ENCODE peak calls at places on chromosome 3, in six cellular contexts. A is right lobe of liver, R is A549, C is HCT116, T is heart left ventricle, V is gastrocnemius medialis. G is an unnamed sample.

GRCh38 chr3:178041931-178042330 is 494.3 kb upstream of the KCNMB2 start:
- ATAC-seq in A (no peak), R (no peak), C (no peak), T (no peak), V (no peak), G (no peak)

GRCh38 chr3:189745622-189746021 is 114.4 kb downstream of the TP63 start:
- ATAC-seq in A (no peak), R (no peak), C (no peak), T (no peak), V (no peak), G (no peak)

GRCh38 chr3:166844329-166844728 is 535.8 kb downstream of the ZBBX start:
- ATAC-seq in A (peak), R (no peak), C (no peak), T (no peak), V (no peak), G (no peak)

GRCh38 chr3:153285194-153285641 is 123.2 kb downstream of the RAP2B start:
- ATAC-seq in A (peak), R (peak), C (peak), T (no peak), V (no peak), G (peak)

GRCh38 chr3:32406481-32407408 is 15.1 kb downstream of the CMTM7 start:
- ATAC-seq in A (peak), R (no peak), C (no peak), T (peak), V (no peak), G (peak)

GRCh38 chr3:64327039-64327804 is 102.0 kb upstream of the PRICKLE2 start:
- ATAC-seq in A (peak), R (no peak), C (peak), T (peak), V (peak), G (peak)

GRCh38 chr3:192897005-192897404 is 20.7 kb downstream of the MB21D2 start:
- ATAC-seq in A (no peak), R (no peak), C (no peak), T (no peak), V (no peak), G (no peak)

GRCh38 chr3:166201476-166201875 is 364.3 kb upstream of the BCHE start:
- ATAC-seq in A (no peak), R (no peak), C (no peak), T (no peak), V (no peak), G (no peak)

GRCh38 chr3:18436213-18436612 is 11.1 kb upstream of the SATB1 start:
- ATAC-seq in A (no peak), R (no peak), C (no peak), T (no peak), V (no peak), G (no peak)

GRCh38 chr3:192573240-192573639 is 154.1 kb downstream of the FGF12 start:
- ATAC-seq in A (no peak), R (no peak), C (no peak), T (no peak), V (no peak), G (no peak)

GRCh38 chr3:11154036-11154952 is at the start of gene HRH1:
- ATAC-seq in A (peak), R (peak), C (peak), T (peak), V (no peak), G (peak)

GRCh38 chr3:185631108-185631507 is 45.0 kb downstream of the SENP2 start:
- ATAC-seq in A (no peak), R (peak), C (no peak), T (peak), V (no peak), G (no peak)

GRCh38 chr3:115986555-115987207 is 363.4 kb downstream of the GAP43 start:
- ATAC-seq in A (no peak), R (peak), C (peak), T (no peak), V (no peak), G (no peak)

GRCh38 chr3:141959921-141960554 is 83.6 kb downstream of the ATP1B3 start:
- ATAC-seq in A (no peak), R (no peak), C (peak), T (no peak), V (no peak), G (peak)

GRCh38 chr3:113571360-113571759 is 39.0 kb downstream of the SIDT1 start:
- ATAC-seq in A (no peak), R (no peak), C (no peak), T (no peak), V (no peak), G (no peak)

GRCh38 chr3:64170270-64170669 is 55.0 kb downstream of the PRICKLE2 start:
- ATAC-seq in A (no peak), R (no peak), C (no peak), T (no peak), V (no peak), G (no peak)

GRCh38 chr3:56421205-56421604 is 47.1 kb downstream of the ERC2 start:
- ATAC-seq in A (no peak), R (no peak), C (no peak), T (no peak), V (no peak), G (no peak)

GRCh38 chr3:165195226-165195625 is 958 bp downstream of the SLITRK3 start:
- ATAC-seq in A (peak), R (peak), C (no peak), T (no peak), V (no peak), G (no peak)

GRCh38 chr3:165191476-165191875 is 4.7 kb downstream of the SLITRK3 start:
- ATAC-seq in A (no peak), R (no peak), C (no peak), T (no peak), V (no peak), G (no peak)

GRCh38 chr3:165193392-165194268 is 2.6 kb downstream of the SLITRK3 start:
- ATAC-seq in A (no peak), R (peak), C (no peak), T (no peak), V (no peak), G (no peak)

GRCh38 chr3:165194477-165195135 is 1.6 kb downstream of the SLITRK3 start:
- ATAC-seq in A (no peak), R (peak), C (no peak), T (no peak), V (no peak), G (no peak)

GRCh38 chr3:165192610-165193192 is 3.5 kb downstream of the SLITRK3 start:
- ATAC-seq in A (no peak), R (no peak), C (no peak), T (no peak), V (no peak), G (no peak)
- TF ChIP-seq POLR2A in A (no peak), R (no peak), C (no peak), T (no peak), V (no peak), G (no peak)

GRCh38 chr3:48502728-48503168 is 1.2 kb downstream of the SHISA5 start:
- ATAC-seq in A (peak), R (no peak), C (no peak), T (peak), V (peak), G (no peak)

GRCh38 chr3:48505146-48505545 is 1.2 kb upstream of the SHISA5 start:
- ATAC-seq in A (no peak), R (no peak), C (no peak), T (no peak), V (no peak), G (no peak)

GRCh38 chr3:48502121-48502520 is 1.9 kb downstream of the SHISA5 start:
- ATAC-seq in A (no peak), R (no peak), C (no peak), T (no peak), V (no peak), G (no peak)

GRCh38 chr3:48503406-48504050 is 446 bp downstream of the SHISA5 start:
- ATAC-seq in A (no peak), R (peak), C (peak), T (peak), V (peak), G (peak)

GRCh38 chr3:48504051-48504946 is at the start of gene SHISA5:
- ATAC-seq in A (peak), R (peak), C (peak), T (peak), V (peak), G (peak)
- TF ChIP-seq POLR2A in A (peak), R (peak), C (no peak), T (peak), V (no peak), G (peak)

DNA sequence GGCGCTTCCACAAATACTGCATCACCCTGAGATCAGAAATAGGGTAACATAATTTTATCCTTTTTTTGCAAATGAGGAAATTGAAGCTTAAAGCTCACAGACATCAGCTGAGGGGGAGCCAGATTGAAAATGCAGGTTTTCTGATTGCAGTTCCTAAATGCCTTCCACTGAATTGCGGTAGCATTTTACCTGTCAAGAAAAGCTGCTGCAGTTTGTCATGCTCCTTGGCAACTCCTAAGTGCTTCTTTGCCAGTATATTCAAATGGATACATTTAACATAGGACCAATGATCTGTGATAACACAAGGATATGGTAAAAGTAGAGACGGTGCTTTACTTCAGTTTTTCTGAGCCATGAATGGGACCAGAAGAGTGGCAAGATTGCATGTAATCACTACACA is 50.5 kb downstream of the SPATA16 start:
- ATAC-seq in A (no peak), R (no peak), C (no peak), T (no peak), V (no peak), G (no peak)
- TF ChIP-seq POLR2A in A (no peak), R (no peak), C (no peak), T (no peak), V (no peak), G (no peak)

GRCh38 chr3:180601688-180602666 is at the start of gene TTC14:
- ATAC-seq in A (peak), R (peak), C (peak), T (peak), V (peak), G (peak)
- TF ChIP-seq POLR2A in A (peak), R (peak), C (peak), T (peak), V (peak), G (no peak)

DNA sequence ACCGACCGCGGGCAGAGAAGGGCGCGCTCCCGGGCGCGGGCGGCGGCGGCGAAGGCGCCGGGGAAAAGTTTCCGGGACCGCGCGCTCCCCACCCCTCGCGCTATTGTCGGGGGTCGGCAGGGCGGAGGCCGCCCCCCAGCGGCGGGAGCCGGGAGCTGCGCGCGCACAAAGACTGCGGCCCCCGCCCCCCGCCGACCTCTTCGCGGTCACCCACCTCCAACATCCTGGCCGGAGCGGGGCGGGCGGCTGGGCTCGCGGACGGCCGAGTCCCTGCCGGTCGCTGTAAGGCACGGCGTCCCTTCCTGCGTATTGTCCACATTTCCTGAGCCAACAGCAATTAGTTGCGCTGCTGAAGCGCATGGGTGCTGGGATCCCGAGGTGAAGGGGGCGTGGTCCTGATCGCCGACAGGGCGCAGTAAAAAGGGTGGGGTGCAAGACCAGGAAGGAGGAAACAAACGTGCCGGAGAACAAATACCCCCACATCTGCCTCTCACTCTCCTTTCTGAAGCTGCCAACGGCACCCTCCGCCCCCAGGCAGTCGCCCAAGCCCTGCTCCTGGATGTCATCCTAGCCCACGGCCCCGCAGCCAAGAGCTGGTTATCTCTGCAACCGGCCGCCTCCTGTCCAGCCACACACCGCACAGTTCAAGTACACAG is at the start of gene TMEM44:
- ATAC-seq in A (peak), R (peak), C (peak), T (peak), V (peak), G (peak)
- TF ChIP-seq POLR2A in A (peak), R (peak), C (peak), T (peak), V (no peak), G (no peak)

DNA sequence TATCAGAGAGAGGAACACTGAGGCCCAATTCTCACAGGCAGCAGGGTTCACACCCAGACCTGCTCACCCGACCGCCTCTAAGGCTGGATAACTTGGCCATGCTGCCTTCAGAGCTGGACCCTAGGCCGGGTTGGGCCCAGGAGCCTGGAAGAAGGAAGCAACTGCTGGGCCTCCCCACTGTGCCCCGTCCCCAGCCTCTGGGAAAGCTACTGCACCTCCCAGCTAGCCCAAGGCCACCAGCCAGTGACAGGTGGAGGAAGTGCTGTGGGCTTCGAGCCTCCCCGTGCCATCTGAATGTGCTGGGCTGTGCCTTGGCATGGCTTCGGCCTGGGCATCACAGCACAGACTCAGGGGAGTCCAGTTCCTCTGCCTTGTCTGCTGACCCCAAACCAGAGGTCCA is 62.5 kb upstream of the RPL32 start:
- ATAC-seq in A (no peak), R (no peak), C (no peak), T (no peak), V (no peak), G (no peak)
- TF ChIP-seq POLR2A in A (no peak), R (no peak), C (no peak), T (no peak), V (no peak), G (no peak)

GRCh38 chr3:43621974-43622739 is at the start of gene ANO10:
- ATAC-seq in A (peak), R (peak), C (peak), T (peak), V (peak), G (peak)
- TF ChIP-seq POLR2A in A (peak), R (peak), C (no peak), T (peak), V (peak), G (no peak)

DNA sequence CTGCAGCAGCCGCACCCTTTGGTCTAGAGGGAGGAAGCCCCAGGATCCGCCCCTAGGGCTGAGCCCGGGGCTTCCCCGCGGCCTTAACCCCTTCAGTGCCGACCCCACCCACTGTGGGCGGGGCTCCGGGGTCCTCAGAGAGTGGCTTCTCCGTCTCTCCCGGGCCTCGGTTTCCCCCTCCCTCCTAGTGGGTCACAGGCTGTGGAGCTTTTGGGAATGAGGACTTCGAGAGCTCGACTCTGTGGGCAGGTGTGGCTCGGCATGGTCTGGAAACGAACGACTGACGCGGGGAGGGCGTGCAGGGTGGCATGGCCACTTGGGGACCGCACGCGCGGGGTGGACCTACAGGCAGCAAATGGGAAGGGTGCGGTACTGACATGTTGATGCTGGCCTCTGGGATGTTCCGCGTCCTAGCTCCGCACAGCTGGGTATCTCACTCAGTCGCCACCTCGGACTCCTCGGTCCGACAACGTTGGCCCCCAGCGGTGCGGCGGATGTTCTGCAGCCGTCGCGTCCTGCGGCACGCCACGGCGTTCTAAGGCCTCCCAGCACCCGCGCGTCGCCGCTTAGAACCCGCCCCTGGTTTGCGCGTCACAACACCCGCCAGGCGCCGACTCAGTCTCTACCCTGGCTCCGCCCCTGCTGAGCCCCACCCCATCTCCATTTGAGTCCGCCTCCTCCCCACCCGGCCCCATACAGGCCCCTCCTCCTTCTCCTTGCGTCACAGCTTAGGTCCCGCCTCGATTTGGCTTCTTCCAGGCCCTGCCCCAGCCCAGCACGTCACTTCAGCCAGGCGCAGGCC is at the start of the genes HYAL3 and NAA80:
- ATAC-seq in A (peak), R (peak), C (peak), T (peak), V (peak), G (peak)
- TF ChIP-seq POLR2A in A (peak), R (peak), C (peak), T (peak), V (peak), G (peak)

GRCh38 chr3:68535782-68536181 is 396.6 kb downstream of the TAFA4 start:
- ATAC-seq in A (no peak), R (no peak), C (no peak), T (no peak), V (no peak), G (no peak)
- TF ChIP-seq POLR2A in A (no peak), R (no peak), C (no peak), T (no peak), V (no peak), G (no peak)

G was measured in gastroesophageal sphincter.